ENCODE peak calls at places on chromosomes 16 and 17, in nine cellular contexts. H, C, M, Z, Y, T, P, F and G are unnamed samples.

GRCh38 chr17:50737118-50737698 is 17.8 kb downstream of the LUC7L3 start:
- DNase-seq in C (no peak), P (no peak), H (no peak), T (no peak), Z (peak; percentile 32), F (no peak), M (no peak), Y (no peak), G (no peak)

GRCh38 chr17:63151981-63152523 is 186.0 kb downstream of the TANC2 start:
- DNase-seq in Z (no peak), T (peak; percentile 37), Y (no peak), P (no peak), F (no peak), H (no peak), C (no peak), M (no peak), G (no peak)

GRCh38 chr16:57618306-57619132 is 9.9 kb upstream of the ADGRG1 start:
- DNase-seq in M (no peak), Z (peak; percentile 42), F (peak; percentile 9), T (peak; percentile 54), Y (no peak), C (peak; percentile 11), P (peak; percentile 43), H (peak; percentile 53), G (no peak)

GRCh38 chr16:87854053-87854906 is 15.0 kb downstream of the SLC7A5 start:
- DNase-seq in C (no peak), M (no peak), Z (peak; percentile 69), P (no peak), H (peak; percentile 70), Y (no peak), T (no peak), F (no peak), G (peak; percentile 55)

GRCh38 chr17:34562387-34562786 is 17.0 kb upstream of the TMEM132E start:
- DNase-seq in Z (peak; percentile 82), C (no peak), T (no peak), Y (peak; percentile 26), M (no peak), H (no peak), P (no peak), F (peak; percentile 69), G (no peak)

GRCh38 chr16:85413713-85414663 is 199.1 kb upstream of the GSE1 start:
- DNase-seq in C (no peak), P (no peak), T (no peak), H (no peak), M (no peak), Y (no peak), Z (no peak), F (no peak), G (no peak)

GRCh38 chr17:17079761-17080160 is 37.5 kb downstream of the MPRIP start:
- DNase-seq in C (no peak), M (no peak), Z (no peak), T (no peak), H (no peak), F (no peak), Y (no peak), P (peak; percentile 74), G (no peak)

GRCh38 chr17:61966201-61966600 is 38.4 kb upstream of the INTS2 start:
- DNase-seq in Y (no peak), M (no peak), C (no peak), T (no peak), Z (no peak), F (no peak), H (no peak), P (no peak), G (no peak)

GRCh38 chr17:18224053-18224427 is 1.4 kb upstream of the LLGL1 start:
- DNase-seq in P (no peak), C (no peak), M (no peak), Z (no peak), H (no peak), F (peak; percentile 75), T (no peak), Y (no peak), G (no peak)

GRCh38 chr16:8667492-8667891 is 6.9 kb upstream of the ABAT start:
- DNase-seq in H (no peak), T (no peak), Y (no peak), F (no peak), C (no peak), M (no peak), Z (no peak), P (no peak), G (no peak)

GRCh38 chr16:59116744-59117143 is 382.6 kb upstream of the GOT2 start:
- DNase-seq in C (no peak), F (peak; percentile 33), M (no peak), Z (peak; percentile 87), T (no peak), H (no peak), Y (no peak), P (no peak), G (no peak)

GRCh38 chr17:35537569-35538209 is at the start of gene SLFN12L:
- DNase-seq in Y (peak; percentile 65), P (no peak), C (no peak), H (no peak), T (no peak), F (no peak), Z (no peak), M (no peak), G (no peak)

GRCh38 chr16:23060458-23061320 is 88.6 kb downstream of the USP31 start:
- DNase-seq in Y (peak; percentile 63), H (peak; percentile 75), P (peak; percentile 85), Z (peak; percentile 87), F (peak; percentile 61), M (peak; percentile 76), C (peak; percentile 58), T (peak; percentile 75), G (peak; percentile 32)

GRCh38 chr16:25135239-25135878 is 23.8 kb downstream of the LCMT1 start:
- DNase-seq in Y (no peak), Z (no peak), C (no peak), T (no peak), M (peak; percentile 65), H (peak; percentile 78), P (no peak), F (no peak), G (peak; percentile 24)

GRCh38 chr16:28292731-28293588 is 635 bp downstream of the SBK1 start:
- DNase-seq in H (no peak), T (peak; percentile 57), P (no peak), Y (no peak), Z (peak; percentile 95), F (peak; percentile 93), M (no peak), C (peak; percentile 47), G (no peak)

GRCh38 chr16:62135903-62136302 is 99.7 kb upstream of the CDH8 start:
- DNase-seq in T (no peak), Y (no peak), C (no peak), H (no peak), P (no peak), M (no peak), Z (no peak), F (no peak), G (no peak)

GRCh38 chr16:48623304-48624016 is 13.5 kb upstream of the N4BP1 start:
- DNase-seq in P (peak; percentile 88), Z (peak; percentile 94), T (peak; percentile 85), C (peak; percentile 85), Y (peak; percentile 78), H (peak; percentile 84), F (peak; percentile 87), M (peak; percentile 63), G (peak; percentile 66)

GRCh38 chr17:57597531-57598453 is 147.3 kb downstream of the CCDC182 start:
- DNase-seq in F (peak; percentile 83), P (no peak), M (peak; percentile 69), Y (no peak), T (peak; percentile 79), Z (peak; percentile 95), H (peak; percentile 85), C (no peak), G (peak; percentile 54)

GRCh38 chr16:4010225-4011158 is 105.8 kb downstream of the ADCY9 start:
- DNase-seq in P (no peak), C (no peak), M (no peak), Y (no peak), Z (no peak), T (no peak), F (no peak), H (no peak), G (no peak)

GRCh38 chr16:88560722-88561484 is 9.3 kb upstream of the ZC3H18 start:
- DNase-seq in F (peak; percentile 59), Z (peak; percentile 91), H (peak; percentile 50), P (no peak), Y (no peak), C (no peak), T (peak; percentile 76), M (no peak), G (peak; percentile 20)

GRCh38 chr17:81558941-81559806 is 7.0 kb upstream of the FAAP100 start:
- DNase-seq in C (no peak), H (no peak), M (no peak), F (peak; percentile 73), P (no peak), T (no peak), Y (no peak), Z (peak; percentile 83), G (no peak)
- TF ChIP-seq CTCF in C (no peak), H (peak; percentile 31), M (peak; percentile 72), F (peak; percentile 50), P (no peak), T (peak; percentile 36), Y (no peak), Z (peak; percentile 60), G (no peak)

GRCh38 chr17:69608808-69609494 is 194.5 kb downstream of the MAP2K6 start:
- DNase-seq in F (no peak), H (peak; percentile 83), Y (no peak), T (no peak), Z (no peak), C (no peak), P (no peak), M (peak; percentile 79), G (peak; percentile 95)
- H3K27me3 ChIP-seq in F (no peaks in the 10 kb centered on the region), H (no peaks in the 10 kb centered on the region), Y (no peaks in the 10 kb centered on the region), T (no peaks in the 10 kb centered on the region), Z (no peaks in the 10 kb centered on the region), C (no peaks in the 10 kb centered on the region), P (no peaks in the 10 kb centered on the region), M (no peaks in the 10 kb centered on the region), G (no peaks in the 10 kb centered on the region)

DNA sequence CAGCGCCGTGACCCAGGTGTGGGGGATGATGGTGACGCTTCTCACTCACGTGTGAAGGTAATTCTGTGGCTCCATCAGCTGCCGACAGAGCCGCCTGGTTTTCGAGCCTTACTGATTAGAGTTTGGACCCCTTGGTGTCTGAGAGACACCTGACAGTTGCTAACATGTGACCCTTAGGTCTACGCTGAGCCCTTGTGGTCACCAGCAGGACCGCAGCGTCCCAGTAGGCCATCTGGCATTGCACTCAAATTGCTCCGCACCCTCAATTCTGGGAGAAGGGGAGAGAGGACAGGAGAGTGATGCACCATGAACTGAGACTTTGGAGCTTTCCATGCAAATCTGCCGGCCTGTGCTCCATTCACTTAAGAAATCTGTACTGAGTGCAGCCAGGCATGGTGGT is 2.5 kb downstream of the FLYWCH1 start:
- DNase-seq in F (no peak), Z (peak; percentile 65), T (no peak), H (no peak), M (no peak), P (no peak), C (no peak), Y (no peak), G (no peak)
- TF ChIP-seq CTCF in F (no peak), Z (peak; percentile 54), T (no peak), H (no peak), M (peak; percentile 1), P (no peak), C (no peak), Y (no peak), G (no peak)

DNA sequence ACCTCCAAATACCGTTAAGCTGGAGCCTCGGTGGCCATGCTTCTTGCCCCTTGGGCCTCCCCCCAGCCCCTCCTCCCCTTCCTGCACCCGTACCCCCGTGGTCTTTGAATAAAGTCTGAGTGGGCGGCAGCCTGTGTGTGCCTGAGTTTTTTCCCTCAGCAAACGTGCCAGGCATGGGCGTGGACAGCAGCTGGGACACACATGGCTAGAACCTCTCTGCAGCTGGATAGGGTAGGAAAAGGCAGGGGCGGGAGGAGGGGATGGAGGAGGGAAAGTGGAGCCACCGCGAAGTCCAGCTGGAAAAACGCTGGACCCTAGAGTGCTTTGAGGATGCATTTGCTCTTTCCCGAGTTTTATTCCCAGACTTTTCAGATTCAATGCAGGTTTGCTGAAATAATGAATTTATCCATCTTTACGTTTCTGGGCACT is 928 bp downstream of the HBA1 start:
- DNase-seq in Z (peak; percentile 53), F (no peak), C (no peak), M (no peak), T (no peak), H (no peak), P (no peak), Y (no peak), G (no peak)
- H3K27me3 ChIP-seq in Z (peaks cover 75% of the 10 kb centered on the region), F (peaks cover 48% of the 10 kb centered on the region), C (peaks cover 42% of the 10 kb centered on the region), M (peaks cover 38% of the 10 kb centered on the region), T (peaks cover 64% of the 10 kb centered on the region), H (peaks cover 17% of the 10 kb centered on the region), P (peaks cover 54% of the 10 kb centered on the region), Y (peaks cover 27% of the 10 kb centered on the region), G (peaks cover 64% of the 10 kb centered on the region)